ENCODE peak calls at places on chromosomes 2 and 18, in six cellular contexts. One of them, this sample, is unnamed.

GRCh38 chr2:234881413-234882241 is 70.2 kb upstream of the SH3BP4 start:
- DNase-seq in CD4-positive, alpha-beta memory T cell: no peak
- DNase-seq in ureter: peak; percentile 82
- DNase-seq in NCI-H1417 treated with DMSO at 0.1 percent for 48 hours: no peak
- DNase-seq in KBM-7: peak; percentile 87
- DNase-seq in lower lobe of right lung: peak; percentile 85
- DNase-seq in this sample: peak; percentile 21

GRCh38 chr2:237378650-237379049 is 35.3 kb downstream of the COL6A3 start:
- DNase-seq in CD4-positive, alpha-beta memory T cell: no peak
- DNase-seq in ureter: no peak
- DNase-seq in NCI-H1417 treated with DMSO at 0.1 percent for 48 hours: no peak
- DNase-seq in KBM-7: no peak
- DNase-seq in lower lobe of right lung: no peak
- DNase-seq in this sample: no peak

GRCh38 chr2:229179598-229179997 is 91.5 kb downstream of the PID1 start:
- DNase-seq in CD4-positive, alpha-beta memory T cell: no peak
- DNase-seq in ureter: no peak
- DNase-seq in NCI-H1417 treated with DMSO at 0.1 percent for 48 hours: no peak
- DNase-seq in KBM-7: no peak
- DNase-seq in lower lobe of right lung: no peak
- DNase-seq in this sample: no peak

GRCh38 chr2:232146294-232146693 is 184.8 kb downstream of the DIS3L2 start:
- DNase-seq in CD4-positive, alpha-beta memory T cell: no peak
- DNase-seq in ureter: no peak
- DNase-seq in NCI-H1417 treated with DMSO at 0.1 percent for 48 hours: no peak
- DNase-seq in KBM-7: no peak
- DNase-seq in lower lobe of right lung: no peak
- DNase-seq in this sample: no peak

GRCh38 chr2:199916980-199917379 is 5.9 kb downstream of the C2orf69 start:
- DNase-seq in CD4-positive, alpha-beta memory T cell: no peak
- DNase-seq in ureter: no peak
- DNase-seq in NCI-H1417 treated with DMSO at 0.1 percent for 48 hours: no peak
- DNase-seq in KBM-7: no peak
- DNase-seq in lower lobe of right lung: no peak
- DNase-seq in this sample: no peak

GRCh38 chr2:215748446-215748845 is 264.9 kb downstream of the MREG start:
- DNase-seq in CD4-positive, alpha-beta memory T cell: no peak
- DNase-seq in ureter: no peak
- DNase-seq in NCI-H1417 treated with DMSO at 0.1 percent for 48 hours: no peak
- DNase-seq in KBM-7: no peak
- DNase-seq in lower lobe of right lung: peak; percentile 50
- DNase-seq in this sample: no peak

GRCh38 chr2:88698498-88699233 is 7.2 kb downstream of the RPIA start:
- DNase-seq in CD4-positive, alpha-beta memory T cell: no peak
- DNase-seq in ureter: peak; percentile 45
- DNase-seq in NCI-H1417 treated with DMSO at 0.1 percent for 48 hours: no peak
- DNase-seq in KBM-7: no peak
- DNase-seq in lower lobe of right lung: no peak
- DNase-seq in this sample: no peak

GRCh38 chr2:74119324-74119723 is 28.4 kb downstream of the BOLA3 start:
- DNase-seq in CD4-positive, alpha-beta memory T cell: no peak
- DNase-seq in ureter: no peak
- DNase-seq in NCI-H1417 treated with DMSO at 0.1 percent for 48 hours: no peak
- DNase-seq in KBM-7: no peak
- DNase-seq in lower lobe of right lung: no peak
- DNase-seq in this sample: no peak

GRCh38 chr2:240525802-240526201 is 32.0 kb downstream of the ANKMY1 start:
- DNase-seq in CD4-positive, alpha-beta memory T cell: no peak
- DNase-seq in ureter: no peak
- DNase-seq in NCI-H1417 treated with DMSO at 0.1 percent for 48 hours: no peak
- DNase-seq in KBM-7: no peak
- DNase-seq in lower lobe of right lung: no peak
- DNase-seq in this sample: no peak

GRCh38 chr2:85754313-85755095 is 713 bp downstream of the ATOH8 start:
- DNase-seq in CD4-positive, alpha-beta memory T cell: peak; percentile 65
- DNase-seq in ureter: no peak
- DNase-seq in NCI-H1417 treated with DMSO at 0.1 percent for 48 hours: no peak
- DNase-seq in KBM-7: peak; percentile 37
- DNase-seq in lower lobe of right lung: peak; percentile 69
- DNase-seq in this sample: peak; percentile 18

GRCh38 chr2:31312898-31313297 is 78.9 kb downstream of the EHD3 start:
- DNase-seq in CD4-positive, alpha-beta memory T cell: no peak
- DNase-seq in ureter: no peak
- DNase-seq in NCI-H1417 treated with DMSO at 0.1 percent for 48 hours: no peak
- DNase-seq in KBM-7: no peak
- DNase-seq in lower lobe of right lung: no peak
- DNase-seq in this sample: no peak

GRCh38 chr18:76610933-76611749 is 116.1 kb upstream of the ZNF516 start:
- DNase-seq in CD4-positive, alpha-beta memory T cell: no peak
- DNase-seq in ureter: no peak
- DNase-seq in NCI-H1417 treated with DMSO at 0.1 percent for 48 hours: no peak
- DNase-seq in KBM-7: no peak
- DNase-seq in lower lobe of right lung: no peak
- DNase-seq in this sample: no peak

GRCh38 chr2:204538179-204539009 is 6.9 kb upstream of the PARD3B start:
- DNase-seq in CD4-positive, alpha-beta memory T cell: no peak
- DNase-seq in ureter: no peak
- DNase-seq in NCI-H1417 treated with DMSO at 0.1 percent for 48 hours: peak; percentile 47
- DNase-seq in KBM-7: no peak
- DNase-seq in lower lobe of right lung: no peak
- DNase-seq in this sample: no peak

GRCh38 chr2:172208881-172209325 is 106.2 kb upstream of the DLX2 start:
- DNase-seq in CD4-positive, alpha-beta memory T cell: no peak
- DNase-seq in ureter: no peak
- DNase-seq in NCI-H1417 treated with DMSO at 0.1 percent for 48 hours: no peak
- DNase-seq in KBM-7: peak; percentile 77
- DNase-seq in lower lobe of right lung: no peak
- DNase-seq in this sample: no peak

GRCh38 chr2:74917702-74918619 is 40.5 kb upstream of the POLE4 start:
- DNase-seq in CD4-positive, alpha-beta memory T cell: no peak
- DNase-seq in ureter: no peak
- DNase-seq in NCI-H1417 treated with DMSO at 0.1 percent for 48 hours: no peak
- DNase-seq in KBM-7: no peak
- DNase-seq in lower lobe of right lung: no peak
- DNase-seq in this sample: no peak

GRCh38 chr2:240260664-240261063 is 120.2 kb upstream of the OTOS start:
- DNase-seq in CD4-positive, alpha-beta memory T cell: no peak
- DNase-seq in ureter: no peak
- DNase-seq in NCI-H1417 treated with DMSO at 0.1 percent for 48 hours: no peak
- DNase-seq in KBM-7: no peak
- DNase-seq in lower lobe of right lung: no peak
- DNase-seq in this sample: no peak

GRCh38 chr18:35581555-35582309 is at the start of gene GALNT1:
- DNase-seq in CD4-positive, alpha-beta memory T cell: no peak
- DNase-seq in ureter: no peak
- DNase-seq in NCI-H1417 treated with DMSO at 0.1 percent for 48 hours: no peak
- DNase-seq in KBM-7: peak; percentile 34
- DNase-seq in lower lobe of right lung: peak; percentile 54
- DNase-seq in this sample: peak; percentile 16